ENCODE peak calls at places on chromosomes 7 and 10, in five cellular contexts. P is stimulated activated CD4-positive, alpha-beta T cell treated with anti-CD3 and anti-CD28 coated beads, Interleukin-15, amount 100 ng/mL, for 1 hour; L is midbrain; O is LNCaP clone FGC; D is NCI-H460. U is an unnamed sample.

GRCh38 chr10:5971315-5971832 is 6.0 kb downstream of the IL15RA start:
- DNase-seq in L (no peak), O (no peak), D (no peak), P (no peak), U (no peak)

GRCh38 chr10:127922206-127922605 is 15.3 kb downstream of the PTPRE start:
- DNase-seq in P (no peak), D (no peak), L (no peak), O (no peak), U (no peak)

GRCh38 chr10:60238408-60239100 is 151.1 kb downstream of the ANK3 start:
- DNase-seq in O (peak), L (peak), P (no peak), D (peak), U (peak)

GRCh38 chr7:37097983-37098382 is 350.7 kb downstream of the ELMO1 start:
- DNase-seq in P (no peak), L (no peak), O (no peak), D (no peak), U (no peak)

GRCh38 chr10:58201704-58202103 is 66.0 kb downstream of the IPMK start:
- DNase-seq in O (no peak), L (no peak), P (no peak), D (no peak), U (no peak)

GRCh38 chr7:5692845-5693278 is 88.6 kb downstream of the RNF216 start:
- DNase-seq in D (peak), L (no peak), P (no peak), O (peak), U (no peak)

GRCh38 chr10:70441877-70442205 is 360 bp upstream of the NODAL start:
- DNase-seq in P (no peak), L (no peak), D (no peak), O (no peak), U (no peak)

GRCh38 chr7:159092701-159093121 is 52.0 kb downstream of the VIPR2 start:
- DNase-seq in L (no peak), O (no peak), D (no peak), P (no peak), U (no peak)

GRCh38 chr7:24574365-24574764 is 1.1 kb downstream of the PALS2 start:
- DNase-seq in P (no peak), D (no peak), O (no peak), L (no peak), U (peak)

GRCh38 chr7:1323178-1324027 is 90.7 kb downstream of the UNCX start:
- DNase-seq in L (peak), O (no peak), D (no peak), P (no peak), U (no peak)

GRCh38 chr7:150373049-150373801 is 4.6 kb downstream of the REPIN1 start:
- DNase-seq in D (no peak), O (no peak), L (no peak), P (no peak), U (no peak)

GRCh38 chr7:23136216-23136615 is 30.6 kb downstream of the KLHL7 start:
- DNase-seq in L (no peak), D (no peak), P (no peak), O (no peak), U (no peak)

GRCh38 chr10:4069491-4069890 is 284.5 kb upstream of the KLF6 start:
- DNase-seq in L (no peak), O (no peak), P (no peak), D (no peak), U (no peak)

U was measured in HAP-1.